ENCODE peak calls at places on chromosomes 12 and 14, in nine cellular contexts. Z is HCT116, O is GM12878, S is endothelial cell of umbilical vein, L is GM23338, J is suprapubic skin, W is vagina, P is stomach, E is sigmoid colon. V is an unnamed sample.
A peak's percentile ranks its signal among the peaks of the same experiment; 100 is the strongest.

GRCh38 chr12:46271846-46272245 is 3.0 kb upstream of the SLC38A1 start:
- DNase-seq in E (no peak), J (no peak), O (no peak), Z (no peak), P (no peak), L (no peak), S (no peak), W (no peak), V (no peak)

GRCh38 chr14:54446201-54446693 is 5.1 kb upstream of the CNIH1 start:
- DNase-seq in Z (no peak), S (no peak), L (no peak), E (no peak), J (no peak), O (no peak), P (no peak), W (no peak), V (peak; percentile 64)

GRCh38 chr12:75660107-75660530 is 148.7 kb upstream of the KRR1 start:
- DNase-seq in O (no peak), S (peak; percentile 15), Z (peak; percentile 99), P (no peak), L (no peak), J (no peak), W (no peak), E (no peak), V (no peak)

GRCh38 chr14:100144996-100145646 is 14.3 kb downstream of the DEGS2 start:
- DNase-seq in L (no peak), J (no peak), W (no peak), P (peak; percentile 84), O (no peak), S (no peak), E (no peak), Z (no peak), V (peak; percentile 87)

GRCh38 chr12:46357438-46358324 is 14.9 kb downstream of the SLC38A2 start:
- DNase-seq in O (no peak), P (no peak), E (no peak), Z (peak; percentile 84), J (no peak), S (peak; percentile 81), W (no peak), L (peak; percentile 39), V (no peak)

GRCh38 chr14:24135834-24136683 is at the start of gene PSME1:
- DNase-seq in O (peak; percentile 75), Z (peak; percentile 71), S (peak; percentile 92), J (peak; percentile 97), E (peak; percentile 97), L (peak; percentile 96), W (no peak), P (peak; percentile 97), V (peak; percentile 97)

GRCh38 chr12:109683316-109683715 is 30.3 kb upstream of the FAM222A start:
- DNase-seq in Z (no peak), L (no peak), E (no peak), J (no peak), W (no peak), P (no peak), O (no peak), S (no peak), V (no peak)

GRCh38 chr12:54217309-54217661 is 28.5 kb upstream of the SMUG1 start:
- DNase-seq in O (no peak), L (no peak), J (no peak), W (no peak), Z (no peak), S (no peak), P (no peak), E (peak; percentile 21), V (no peak)

GRCh38 chr14:91152499-91152898 is 38.6 kb downstream of the DGLUCY start:
- DNase-seq in P (no peak), O (no peak), L (no peak), S (no peak), W (no peak), E (no peak), Z (no peak), J (no peak), V (no peak)

DNA sequence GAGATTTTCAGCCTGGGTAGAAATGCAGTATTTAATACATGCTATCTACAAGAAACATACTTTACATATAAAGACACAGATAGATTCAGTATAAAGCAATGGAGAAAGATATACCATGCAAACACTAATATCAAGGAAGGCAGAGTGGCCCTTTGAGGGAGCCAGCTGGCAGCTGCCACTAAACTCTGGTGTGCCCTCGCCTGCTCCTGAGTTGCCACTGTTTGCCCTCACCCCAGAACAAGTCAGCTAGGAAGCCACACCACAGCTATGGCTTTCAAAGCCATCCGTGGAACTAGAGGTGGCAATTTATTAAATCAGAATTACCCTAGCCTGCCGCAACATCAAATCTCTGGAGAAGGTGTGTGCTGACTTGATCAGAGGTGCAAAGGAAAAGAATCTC is 18.3 kb downstream of the PXN start:
- DNase-seq in J (no peak), S (peak; percentile 17), E (no peak), P (peak; percentile 51), Z (no peak), W (no peak), O (no peak), L (no peak), V (no peak)
- H3K4me1 ChIP-seq in J (peaks cover 83% of the 10 kb centered on the region), S (peaks cover 75% of the 10 kb centered on the region), E (peaks cover 94% of the 10 kb centered on the region), P (peaks cover 85% of the 10 kb centered on the region), Z (peaks cover 49% of the 10 kb centered on the region), W (peaks cover 78% of the 10 kb centered on the region), O (peaks cover 22% of the 10 kb centered on the region), L (peaks cover 18% of the 10 kb centered on the region), V (peaks cover 32% of the 10 kb centered on the region)

GRCh38 chr12:94147991-94148840 is at the start of gene PLXNC1:
- DNase-seq in J (peak; percentile 87), L (peak; percentile 75), W (no peak), S (no peak), Z (no peak), P (peak; percentile 51), O (no peak), E (no peak), V (peak; percentile 70)

GRCh38 chr12:94147377-94147990 is 893 bp upstream of the PLXNC1 start:
- DNase-seq in S (no peak), J (no peak), O (no peak), Z (no peak), P (no peak), E (no peak), W (no peak), L (no peak), V (no peak)

GRCh38 chr12:94150483-94151225 is 2.3 kb downstream of the PLXNC1 start:
- DNase-seq in O (no peak), L (peak; percentile 46), W (no peak), J (no peak), P (peak; percentile 31), E (no peak), S (no peak), Z (no peak), V (peak; percentile 43)

GRCh38 chr12:94149781-94150482 is 1.6 kb downstream of the PLXNC1 start:
- DNase-seq in E (peak; percentile 71), W (no peak), O (no peak), Z (no peak), S (no peak), P (peak; percentile 28), L (peak; percentile 77), J (no peak), V (peak; percentile 42)

GRCh38 chr12:94148841-94149780 is 734 bp downstream of the PLXNC1 start:
- DNase-seq in J (no peak), L (peak; percentile 75), P (peak; percentile 33), O (no peak), Z (no peak), S (no peak), E (no peak), W (no peak), V (peak; percentile 52)
- TF ChIP-seq POLR2AphosphoS5 in J (no peak), L (no peak), P (no peak), O (no peak), Z (no peak), S (no peak), E (no peak), W (peak; percentile 36), V (no peak)

GRCh38 chr12:627285-627684 is 36.0 kb downstream of the NINJ2 start:
- DNase-seq in W (no peak), L (no peak), S (no peak), Z (no peak), E (no peak), J (no peak), O (no peak), P (no peak), V (no peak)
- H3K4me1 ChIP-seq in W (peaks cover 19% of the 10 kb centered on the region), L (peaks cover 35% of the 10 kb centered on the region), S (peaks cover 18% of the 10 kb centered on the region), Z (peaks cover 8% of the 10 kb centered on the region), E (peaks cover 8% of the 10 kb centered on the region), J (peaks cover 49% of the 10 kb centered on the region), O (peaks cover 20% of the 10 kb centered on the region), P (peaks cover 12% of the 10 kb centered on the region), V (peaks cover 1% of the 10 kb centered on the region)

GRCh38 chr12:65961731-65962130 is 137.4 kb downstream of the HMGA2 start:
- DNase-seq in J (no peak), P (no peak), E (no peak), L (no peak), S (no peak), O (no peak), Z (no peak), W (no peak), V (no peak)

GRCh38 chr12:65960820-65961691 is 136.8 kb downstream of the HMGA2 start:
- DNase-seq in L (no peak), Z (no peak), E (no peak), S (peak; percentile 35), W (no peak), J (no peak), O (no peak), P (no peak), V (no peak)

GRCh38 chr12:65965358-65965757 is 141.1 kb downstream of the HMGA2 start:
- DNase-seq in S (no peak), P (no peak), J (no peak), L (peak; percentile 18), Z (no peak), W (no peak), E (no peak), O (no peak), V (no peak)

GRCh38 chr12:65959452-65959851 is 135.2 kb downstream of the HMGA2 start:
- DNase-seq in W (no peak), J (no peak), S (no peak), O (no peak), E (no peak), P (no peak), L (no peak), Z (no peak), V (no peak)

GRCh38 chr12:65962921-65963883 is 138.9 kb downstream of the HMGA2 start:
- DNase-seq in Z (peak; percentile 57), J (no peak), L (peak; percentile 84), W (no peak), P (no peak), S (peak; percentile 85), O (no peak), E (no peak), V (peak; percentile 21)
- TF ChIP-seq POLR2AphosphoS5 in Z (no peak), J (no peak), L (no peak), W (no peak), P (no peak), S (peak; percentile 31), O (no peak), E (no peak), V (no peak)

GRCh38 chr12:6346235-6346832 is 4.5 kb upstream of the TNFRSF1A start:
- DNase-seq in P (no peak), J (no peak), S (no peak), O (no peak), W (no peak), L (no peak), E (no peak), Z (no peak), V (no peak)
- H3K4me1 ChIP-seq in P (peaks cover 57% of the 10 kb centered on the region), J (peaks cover 50% of the 10 kb centered on the region), S (peaks cover 27% of the 10 kb centered on the region), O (peaks cover 6% of the 10 kb centered on the region), W (peaks cover 72% of the 10 kb centered on the region), L (peaks cover 21% of the 10 kb centered on the region), E (peaks cover 55% of the 10 kb centered on the region), Z (peaks cover 42% of the 10 kb centered on the region), V (peaks cover 9% of the 10 kb centered on the region)

V was measured in transverse colon.